ENCODE peak calls at places on chromosomes 16 and 17, in eight cellular contexts. One of them, this sample, is unnamed.

GRCh38 chr17:14352139-14352538 is 51.3 kb downstream of the HS3ST3B1 start:
- DNase-seq in NCI-H446: no peak
- DNase-seq in mesendoderm: no peak
- DNase-seq in WTC11: no peak
- DNase-seq in NCI-H774: no peak
- DNase-seq in glutamatergic neuron: no peak
- DNase-seq in retinal pigment epithelial cell: no peak
- DNase-seq in NCI-H510A treated with DMSO at 0.1 percent for 48 hours: no peak
- DNase-seq in this sample: no peak

GRCh38 chr17:56478836-56479447 is 114.6 kb upstream of the NOG start:
- DNase-seq in glutamatergic neuron: peak
- DNase-seq in retinal pigment epithelial cell: peak
- DNase-seq in NCI-H446: no peak
- DNase-seq in NCI-H510A treated with DMSO at 0.1 percent for 48 hours: peak
- DNase-seq in WTC11: peak
- DNase-seq in NCI-H774: no peak
- DNase-seq in mesendoderm: peak
- DNase-seq in this sample: no peak

GRCh38 chr16:69077251-69077650 is 28.2 kb upstream of the HAS3 start:
- DNase-seq in NCI-H510A treated with DMSO at 0.1 percent for 48 hours: no peak
- DNase-seq in NCI-H446: no peak
- DNase-seq in glutamatergic neuron: no peak
- DNase-seq in NCI-H774: no peak
- DNase-seq in retinal pigment epithelial cell: peak
- DNase-seq in mesendoderm: no peak
- DNase-seq in WTC11: no peak
- DNase-seq in this sample: no peak

GRCh38 chr16:14286381-14287230 is 215.5 kb downstream of the MRTFB start:
- DNase-seq in NCI-H510A treated with DMSO at 0.1 percent for 48 hours: no peak
- DNase-seq in glutamatergic neuron: no peak
- DNase-seq in retinal pigment epithelial cell: peak
- DNase-seq in mesendoderm: peak
- DNase-seq in NCI-H446: no peak
- DNase-seq in WTC11: peak
- DNase-seq in NCI-H774: no peak
- DNase-seq in this sample: peak

GRCh38 chr16:17371014-17371296 is 99.8 kb downstream of the XYLT1 start:
- DNase-seq in retinal pigment epithelial cell: no peak
- DNase-seq in WTC11: no peak
- DNase-seq in NCI-H510A treated with DMSO at 0.1 percent for 48 hours: no peak
- DNase-seq in mesendoderm: no peak
- DNase-seq in NCI-H446: no peak
- DNase-seq in glutamatergic neuron: no peak
- DNase-seq in NCI-H774: no peak
- DNase-seq in this sample: no peak

GRCh38 chr17:71966459-71967313 is 154.1 kb upstream of the SOX9 start:
- DNase-seq in glutamatergic neuron: no peak
- DNase-seq in mesendoderm: no peak
- DNase-seq in NCI-H510A treated with DMSO at 0.1 percent for 48 hours: no peak
- DNase-seq in NCI-H446: no peak
- DNase-seq in WTC11: no peak
- DNase-seq in NCI-H774: no peak
- DNase-seq in retinal pigment epithelial cell: no peak
- DNase-seq in this sample: no peak

GRCh38 chr16:30997887-30998711 is 12.3 kb downstream of the STX1B start:
- DNase-seq in glutamatergic neuron: no peak
- DNase-seq in retinal pigment epithelial cell: peak
- DNase-seq in mesendoderm: peak
- DNase-seq in NCI-H446: no peak
- DNase-seq in WTC11: no peak
- DNase-seq in NCI-H774: no peak
- DNase-seq in NCI-H510A treated with DMSO at 0.1 percent for 48 hours: no peak
- DNase-seq in this sample: no peak

GRCh38 chr17:74758846-74759163 is 10.4 kb downstream of the NHERF1 start:
- DNase-seq in glutamatergic neuron: no peak
- DNase-seq in NCI-H510A treated with DMSO at 0.1 percent for 48 hours: no peak
- DNase-seq in retinal pigment epithelial cell: no peak
- DNase-seq in WTC11: no peak
- DNase-seq in NCI-H446: no peak
- DNase-seq in mesendoderm: no peak
- DNase-seq in NCI-H774: no peak
- DNase-seq in this sample: no peak

GRCh38 chr17:83109793-83110645 is 30.6 kb downstream of the METRNL start:
- DNase-seq in NCI-H510A treated with DMSO at 0.1 percent for 48 hours: peak
- DNase-seq in NCI-H774: no peak
- DNase-seq in glutamatergic neuron: no peak
- DNase-seq in WTC11: no peak
- DNase-seq in NCI-H446: peak
- DNase-seq in retinal pigment epithelial cell: peak
- DNase-seq in mesendoderm: peak
- DNase-seq in this sample: no peak

GRCh38 chr17:36515837-36516236 is 18.8 kb downstream of the MYO19 start:
- DNase-seq in NCI-H446: no peak
- DNase-seq in NCI-H774: no peak
- DNase-seq in WTC11: no peak
- DNase-seq in mesendoderm: no peak
- DNase-seq in glutamatergic neuron: no peak
- DNase-seq in NCI-H510A treated with DMSO at 0.1 percent for 48 hours: no peak
- DNase-seq in retinal pigment epithelial cell: no peak
- DNase-seq in this sample: no peak

This sample was measured in T-helper 17 cell.